ENCODE peak calls at places on chromosomes 2 and 18, in ten cellular contexts. One of them, this sample, is unnamed.

GRCh38 chr2:19574788-19575260 is 216.4 kb upstream of the OSR1 start:
- DNase-seq in effector memory CD4-positive, alpha-beta T cell: no peak
- DNase-seq in left lung: no peak
- DNase-seq in breast epithelium: peak
- DNase-seq in psoas muscle: peak
- DNase-seq in foreskin fibroblast: peak
- DNase-seq in neuronal stem cell: peak
- DNase-seq in IMR-90: peak
- DNase-seq in DND-41: no peak
- DNase-seq in iPS DF 6.9: no peak
- DNase-seq in this sample: peak

GRCh38 chr2:232731470-232731869 is 34.3 kb downstream of the GIGYF2 start:
- DNase-seq in effector memory CD4-positive, alpha-beta T cell: no peak
- DNase-seq in left lung: no peak
- DNase-seq in breast epithelium: no peak
- DNase-seq in psoas muscle: no peak
- DNase-seq in foreskin fibroblast: no peak
- DNase-seq in neuronal stem cell: no peak
- DNase-seq in IMR-90: peak
- DNase-seq in DND-41: no peak
- DNase-seq in iPS DF 6.9: no peak
- DNase-seq in this sample: no peak

GRCh38 chr2:105364436-105365139 is 27.2 kb downstream of the C2orf49 start:
- DNase-seq in effector memory CD4-positive, alpha-beta T cell: no peak
- DNase-seq in left lung: no peak
- DNase-seq in breast epithelium: no peak
- DNase-seq in psoas muscle: no peak
- DNase-seq in foreskin fibroblast: no peak
- DNase-seq in neuronal stem cell: no peak
- DNase-seq in IMR-90: no peak
- DNase-seq in DND-41: no peak
- DNase-seq in iPS DF 6.9: no peak
- DNase-seq in this sample: peak

GRCh38 chr18:60563082-60563481 is 190.5 kb upstream of the MC4R start:
- DNase-seq in effector memory CD4-positive, alpha-beta T cell: no peak
- DNase-seq in left lung: no peak
- DNase-seq in breast epithelium: no peak
- DNase-seq in psoas muscle: no peak
- DNase-seq in foreskin fibroblast: no peak
- DNase-seq in neuronal stem cell: no peak
- DNase-seq in IMR-90: no peak
- DNase-seq in DND-41: no peak
- DNase-seq in iPS DF 6.9: no peak
- DNase-seq in this sample: no peak

GRCh38 chr2:228986961-228987360 is 284.1 kb downstream of the PID1 start:
- DNase-seq in effector memory CD4-positive, alpha-beta T cell: no peak
- DNase-seq in left lung: no peak
- DNase-seq in breast epithelium: no peak
- DNase-seq in psoas muscle: no peak
- DNase-seq in foreskin fibroblast: peak
- DNase-seq in neuronal stem cell: no peak
- DNase-seq in IMR-90: no peak
- DNase-seq in DND-41: no peak
- DNase-seq in iPS DF 6.9: no peak
- DNase-seq in this sample: no peak

GRCh38 chr18:22933958-22934423 is 863 bp downstream of the RBBP8 start:
- DNase-seq in effector memory CD4-positive, alpha-beta T cell: no peak
- DNase-seq in left lung: no peak
- DNase-seq in breast epithelium: no peak
- DNase-seq in psoas muscle: no peak
- DNase-seq in foreskin fibroblast: peak
- DNase-seq in neuronal stem cell: no peak
- DNase-seq in IMR-90: peak
- DNase-seq in DND-41: no peak
- DNase-seq in iPS DF 6.9: no peak
- DNase-seq in this sample: no peak

GRCh38 chr2:37324786-37325624 is at the start of gene PRKD3:
- DNase-seq in effector memory CD4-positive, alpha-beta T cell: peak
- DNase-seq in left lung: no peak
- DNase-seq in breast epithelium: no peak
- DNase-seq in psoas muscle: peak
- DNase-seq in foreskin fibroblast: peak
- DNase-seq in neuronal stem cell: no peak
- DNase-seq in IMR-90: peak
- DNase-seq in DND-41: peak
- DNase-seq in iPS DF 6.9: no peak
- DNase-seq in this sample: peak

GRCh38 chr2:103355287-103355686 is 593.5 kb downstream of the TMEM182 start:
- DNase-seq in effector memory CD4-positive, alpha-beta T cell: no peak
- DNase-seq in left lung: no peak
- DNase-seq in breast epithelium: no peak
- DNase-seq in psoas muscle: no peak
- DNase-seq in foreskin fibroblast: no peak
- DNase-seq in neuronal stem cell: no peak
- DNase-seq in IMR-90: no peak
- DNase-seq in DND-41: no peak
- DNase-seq in iPS DF 6.9: no peak
- DNase-seq in this sample: no peak

GRCh38 chr2:225326969-225327368 is 72.5 kb upstream of the NYAP2 start:
- DNase-seq in effector memory CD4-positive, alpha-beta T cell: no peak
- DNase-seq in left lung: no peak
- DNase-seq in breast epithelium: no peak
- DNase-seq in psoas muscle: no peak
- DNase-seq in foreskin fibroblast: no peak
- DNase-seq in neuronal stem cell: no peak
- DNase-seq in IMR-90: no peak
- DNase-seq in DND-41: no peak
- DNase-seq in iPS DF 6.9: no peak
- DNase-seq in this sample: no peak

GRCh38 chr2:160721089-160722040 is 227.8 kb upstream of the RBMS1 start:
- DNase-seq in effector memory CD4-positive, alpha-beta T cell: no peak
- DNase-seq in left lung: no peak
- DNase-seq in breast epithelium: no peak
- DNase-seq in psoas muscle: no peak
- DNase-seq in foreskin fibroblast: no peak
- DNase-seq in neuronal stem cell: no peak
- DNase-seq in IMR-90: no peak
- DNase-seq in DND-41: no peak
- DNase-seq in iPS DF 6.9: no peak
- DNase-seq in this sample: no peak

GRCh38 chr2:160715428-160715827 is 221.8 kb upstream of the RBMS1 start:
- DNase-seq in effector memory CD4-positive, alpha-beta T cell: no peak
- DNase-seq in left lung: no peak
- DNase-seq in breast epithelium: no peak
- DNase-seq in psoas muscle: no peak
- DNase-seq in foreskin fibroblast: no peak
- DNase-seq in neuronal stem cell: no peak
- DNase-seq in IMR-90: no peak
- DNase-seq in DND-41: no peak
- DNase-seq in iPS DF 6.9: no peak
- DNase-seq in this sample: no peak

GRCh38 chr2:160719116-160719515 is 225.5 kb upstream of the RBMS1 start:
- DNase-seq in effector memory CD4-positive, alpha-beta T cell: no peak
- DNase-seq in left lung: no peak
- DNase-seq in breast epithelium: no peak
- DNase-seq in psoas muscle: no peak
- DNase-seq in foreskin fibroblast: peak
- DNase-seq in neuronal stem cell: no peak
- DNase-seq in IMR-90: peak
- DNase-seq in DND-41: peak
- DNase-seq in iPS DF 6.9: no peak
- DNase-seq in this sample: no peak

DNA sequence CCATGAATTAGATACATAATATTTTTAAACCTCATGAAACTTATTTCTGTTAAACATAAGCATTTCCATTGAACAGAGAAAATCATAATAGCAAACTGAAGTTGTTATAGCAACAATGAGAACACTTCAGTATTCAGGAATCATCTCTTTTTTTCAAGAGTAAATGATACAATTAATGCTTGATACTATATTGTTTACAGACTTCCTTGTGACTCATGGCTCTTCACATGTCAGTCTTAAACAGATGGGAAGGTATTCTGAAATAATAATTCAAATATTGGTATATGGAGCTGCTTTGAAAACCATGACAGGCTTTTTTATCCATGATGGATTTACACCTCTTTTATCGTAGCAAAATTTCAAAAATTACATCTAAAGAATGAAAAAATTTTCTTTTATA is 226.5 kb upstream of the RBMS1 start:
- DNase-seq in effector memory CD4-positive, alpha-beta T cell: no peak
- DNase-seq in left lung: no peak
- DNase-seq in breast epithelium: no peak
- DNase-seq in psoas muscle: no peak
- DNase-seq in foreskin fibroblast: no peak
- DNase-seq in neuronal stem cell: no peak
- DNase-seq in IMR-90: no peak
- DNase-seq in DND-41: no peak
- DNase-seq in iPS DF 6.9: no peak
- DNase-seq in this sample: no peak
- H3K4me3 ChIP-seq in effector memory CD4-positive, alpha-beta T cell: no peak
- H3K4me3 ChIP-seq in left lung: no peak
- H3K4me3 ChIP-seq in breast epithelium: no peak
- H3K4me3 ChIP-seq in psoas muscle: no peak
- H3K4me3 ChIP-seq in foreskin fibroblast: no peak
- H3K4me3 ChIP-seq in neuronal stem cell: no peak
- H3K4me3 ChIP-seq in IMR-90: no peak
- H3K4me3 ChIP-seq in DND-41: no peak
- H3K4me3 ChIP-seq in iPS DF 6.9: no peak
- H3K4me3 ChIP-seq in this sample: no peak

GRCh38 chr2:39524061-39524460 is 87.0 kb upstream of the MAP4K3 start:
- DNase-seq in effector memory CD4-positive, alpha-beta T cell: no peak
- DNase-seq in left lung: no peak
- DNase-seq in breast epithelium: no peak
- DNase-seq in psoas muscle: no peak
- DNase-seq in foreskin fibroblast: no peak
- DNase-seq in neuronal stem cell: no peak
- DNase-seq in IMR-90: no peak
- DNase-seq in DND-41: no peak
- DNase-seq in iPS DF 6.9: no peak
- DNase-seq in this sample: no peak

GRCh38 chr2:39522518-39522877 is 85.4 kb upstream of the MAP4K3 start:
- DNase-seq in effector memory CD4-positive, alpha-beta T cell: no peak
- DNase-seq in left lung: no peak
- DNase-seq in breast epithelium: no peak
- DNase-seq in psoas muscle: no peak
- DNase-seq in foreskin fibroblast: no peak
- DNase-seq in neuronal stem cell: no peak
- DNase-seq in IMR-90: no peak
- DNase-seq in DND-41: no peak
- DNase-seq in iPS DF 6.9: no peak
- DNase-seq in this sample: no peak

GRCh38 chr2:39525636-39526412 is 88.7 kb upstream of the MAP4K3 start:
- DNase-seq in effector memory CD4-positive, alpha-beta T cell: no peak
- DNase-seq in left lung: no peak
- DNase-seq in breast epithelium: no peak
- DNase-seq in psoas muscle: no peak
- DNase-seq in foreskin fibroblast: no peak
- DNase-seq in neuronal stem cell: no peak
- DNase-seq in IMR-90: no peak
- DNase-seq in DND-41: no peak
- DNase-seq in iPS DF 6.9: no peak
- DNase-seq in this sample: no peak

GRCh38 chr2:39523308-39524044 is 86.4 kb upstream of the MAP4K3 start:
- DNase-seq in effector memory CD4-positive, alpha-beta T cell: no peak
- DNase-seq in left lung: no peak
- DNase-seq in breast epithelium: no peak
- DNase-seq in psoas muscle: no peak
- DNase-seq in foreskin fibroblast: peak
- DNase-seq in neuronal stem cell: no peak
- DNase-seq in IMR-90: peak
- DNase-seq in DND-41: no peak
- DNase-seq in iPS DF 6.9: no peak
- DNase-seq in this sample: no peak

DNA sequence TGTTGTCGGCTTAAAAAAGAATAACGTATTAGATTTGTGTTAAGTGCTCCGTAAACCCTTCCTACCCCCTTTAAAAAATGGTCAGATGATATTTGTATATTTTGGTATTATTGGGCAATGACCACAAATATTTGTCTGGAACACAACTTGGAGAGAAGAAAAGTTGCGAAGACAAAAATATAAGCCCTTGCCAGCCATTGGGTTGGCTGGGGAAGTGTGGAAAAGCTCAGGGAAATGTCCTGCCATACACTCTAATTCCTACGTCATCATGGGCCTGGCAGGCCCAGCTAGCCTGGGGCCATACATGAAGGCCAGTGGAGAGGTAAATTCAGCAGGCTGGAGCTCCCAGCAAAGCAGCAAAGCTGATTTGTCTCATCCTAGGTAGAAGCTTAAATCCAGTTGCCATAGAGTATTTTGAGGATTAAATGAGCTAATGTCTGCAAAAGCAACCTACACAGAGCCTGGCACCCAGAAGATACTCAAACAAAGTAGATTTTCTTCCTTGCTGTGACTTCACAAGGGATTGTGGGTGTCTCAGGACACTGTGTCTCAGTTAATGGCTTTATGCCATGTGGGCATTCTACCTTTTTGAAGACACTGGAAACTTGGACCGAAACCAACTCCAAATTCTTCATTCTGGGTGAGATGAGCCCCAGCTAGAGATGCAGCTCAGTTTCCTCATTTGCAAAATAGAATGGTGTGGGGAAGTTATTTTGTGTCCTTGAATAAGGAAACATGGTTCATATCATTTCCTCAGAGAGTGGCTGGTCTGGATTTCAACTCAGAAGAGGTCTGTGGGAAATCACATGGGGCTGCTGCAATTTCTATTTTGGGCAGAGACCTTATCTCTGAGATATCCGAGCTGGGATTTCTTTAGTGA is 87.9 kb upstream of the MAP4K3 start:
- DNase-seq in effector memory CD4-positive, alpha-beta T cell: no peak
- DNase-seq in left lung: no peak
- DNase-seq in breast epithelium: no peak
- DNase-seq in psoas muscle: no peak
- DNase-seq in foreskin fibroblast: no peak
- DNase-seq in neuronal stem cell: no peak
- DNase-seq in IMR-90: no peak
- DNase-seq in DND-41: no peak
- DNase-seq in iPS DF 6.9: no peak
- DNase-seq in this sample: no peak
- H3K4me3 ChIP-seq in effector memory CD4-positive, alpha-beta T cell: no peak
- H3K4me3 ChIP-seq in left lung: no peak
- H3K4me3 ChIP-seq in breast epithelium: no peak
- H3K4me3 ChIP-seq in psoas muscle: no peak
- H3K4me3 ChIP-seq in foreskin fibroblast: no peak
- H3K4me3 ChIP-seq in neuronal stem cell: no peak
- H3K4me3 ChIP-seq in IMR-90: no peak
- H3K4me3 ChIP-seq in DND-41: no peak
- H3K4me3 ChIP-seq in iPS DF 6.9: no peak
- H3K4me3 ChIP-seq in this sample: no peak

GRCh38 chr2:73109796-73110540 is 2.8 kb downstream of the RAB11FIP5 start:
- DNase-seq in effector memory CD4-positive, alpha-beta T cell: no peak
- DNase-seq in left lung: no peak
- DNase-seq in breast epithelium: peak
- DNase-seq in psoas muscle: no peak
- DNase-seq in foreskin fibroblast: no peak
- DNase-seq in neuronal stem cell: no peak
- DNase-seq in IMR-90: no peak
- DNase-seq in DND-41: no peak
- DNase-seq in iPS DF 6.9: no peak
- DNase-seq in this sample: no peak
- H3K4me3 ChIP-seq in effector memory CD4-positive, alpha-beta T cell: no peak
- H3K4me3 ChIP-seq in left lung: no peak
- H3K4me3 ChIP-seq in breast epithelium: peak
- H3K4me3 ChIP-seq in psoas muscle: no peak
- H3K4me3 ChIP-seq in foreskin fibroblast: peak
- H3K4me3 ChIP-seq in neuronal stem cell: peak
- H3K4me3 ChIP-seq in IMR-90: no peak
- H3K4me3 ChIP-seq in DND-41: no peak
- H3K4me3 ChIP-seq in iPS DF 6.9: no peak
- H3K4me3 ChIP-seq in this sample: no peak

GRCh38 chr2:96773922-96774321 is 13.2 kb downstream of the CNNM4 start:
- DNase-seq in effector memory CD4-positive, alpha-beta T cell: peak
- DNase-seq in left lung: no peak
- DNase-seq in breast epithelium: no peak
- DNase-seq in psoas muscle: no peak
- DNase-seq in foreskin fibroblast: no peak
- DNase-seq in neuronal stem cell: no peak
- DNase-seq in IMR-90: no peak
- DNase-seq in DND-41: peak
- DNase-seq in iPS DF 6.9: no peak
- DNase-seq in this sample: no peak
- H3K4me3 ChIP-seq in effector memory CD4-positive, alpha-beta T cell: peak
- H3K4me3 ChIP-seq in left lung: no peak
- H3K4me3 ChIP-seq in breast epithelium: peak
- H3K4me3 ChIP-seq in psoas muscle: no peak
- H3K4me3 ChIP-seq in foreskin fibroblast: no peak
- H3K4me3 ChIP-seq in neuronal stem cell: no peak
- H3K4me3 ChIP-seq in IMR-90: no peak
- H3K4me3 ChIP-seq in DND-41: no peak
- H3K4me3 ChIP-seq in iPS DF 6.9: no peak
- H3K4me3 ChIP-seq in this sample: no peak